ENCODE peak calls at places on chromosomes 11 and 22, in five cellular contexts. L is NCI-H2171 treated with DMSO at 0.1 percent for 48 hours, F is GM13977, Y is left lung, W is HTR-8/SVneo. P is an unnamed sample.

GRCh38 chr22:49216579-49216978 is 611.1 kb downstream of the BRD1 start:
- DNase-seq in Y (peak), F (no peak), L (no peak), W (no peak), P (no peak)

GRCh38 chr22:35517769-35518530 is 22.7 kb upstream of the RASD2 start:
- DNase-seq in F (no peak), W (no peak), L (no peak), Y (no peak), P (no peak)

GRCh38 chr11:8080674-8081590 is at the start of gene TUB:
- DNase-seq in F (peak), L (peak), W (peak), Y (no peak), P (no peak)

GRCh38 chr11:65298655-65299179 is 15.9 kb upstream of the CDC42EP2 start:
- DNase-seq in W (no peak), L (no peak), F (no peak), Y (no peak), P (no peak)

GRCh38 chr11:46463701-46464100 is 72.1 kb upstream of the CHRM4 start:
- DNase-seq in Y (no peak), W (no peak), F (no peak), L (no peak), P (no peak)

GRCh38 chr11:117931331-117931950 is 2.2 kb upstream of the TMPRSS13 start:
- DNase-seq in L (no peak), W (no peak), Y (peak), F (no peak), P (no peak)

GRCh38 chr11:112977620-112978212 is 16.5 kb downstream of the NCAM1 start:
- DNase-seq in F (no peak), W (no peak), Y (peak), L (no peak), P (no peak)

GRCh38 chr11:75301131-75301530 is 50.3 kb downstream of the ARRB1 start:
- DNase-seq in L (peak), W (no peak), F (no peak), Y (peak), P (no peak)

GRCh38 chr11:12372111-12372510 is 5.3 kb upstream of the PARVA start:
- DNase-seq in W (no peak), L (no peak), F (no peak), Y (no peak), P (no peak)

GRCh38 chr22:17307566-17307965 is 61.7 kb upstream of the CECR2 start:
- DNase-seq in Y (no peak), F (no peak), W (no peak), L (no peak), P (no peak)

GRCh38 chr22:20728523-20729190 is 45.3 kb upstream of the SERPIND1 start:
- DNase-seq in L (peak), Y (no peak), F (no peak), W (no peak), P (no peak)

GRCh38 chr22:49253656-49254055 is 574.0 kb downstream of the BRD1 start:
- DNase-seq in F (no peak), Y (no peak), L (no peak), W (no peak), P (no peak)

GRCh38 chr11:47641585-47642098 is 717 bp downstream of the MTCH2 start:
- DNase-seq in Y (no peak), F (no peak), W (no peak), L (no peak), P (no peak)

GRCh38 chr11:727859-728748 is 19.2 kb upstream of the TALDO1 start:
- DNase-seq in F (peak), Y (peak), W (peak), L (peak), P (peak)

P was measured in activated gamma-delta T cell treated with anti-CD3 and anti-CD28 coated beads, Interleukin-2, amount 50 U/mL, for 16 hours.